ENCODE peak calls at places on chromosomes 11 and 22, in four cellular contexts. Y is GM12878, O is K562, E is A549. B is an unnamed sample.
A peak's percentile ranks its signal among the peaks of the same experiment; 100 is the strongest.

GRCh38 chr11:36062796-36063380 is 119.0 kb downstream of the LDLRAD3 start:
- DNase-seq in O (no peak), E (no peak), Y (no peak), B (no peak)

GRCh38 chr11:132604446-132604845 is 927.9 kb downstream of the OPCML start:
- DNase-seq in Y (no peak), E (no peak), O (no peak), B (peak; percentile 63)

GRCh38 chr11:78808903-78809302 is 234.2 kb upstream of the NARS2 start:
- DNase-seq in Y (no peak), O (no peak), E (no peak), B (no peak)

GRCh38 chr11:86637976-86638375 is 34.4 kb downstream of the ME3 start:
- DNase-seq in Y (no peak), O (no peak), E (no peak), B (peak; percentile 49)

GRCh38 chr22:38700271-38700788 is 413 bp downstream of the JOSD1 start:
- DNase-seq in Y (no peak), O (no peak), E (no peak), B (no peak)

GRCh38 chr11:32610926-32611325 is 27.3 kb downstream of the EIF3M start:
- DNase-seq in E (no peak), Y (no peak), O (no peak), B (no peak)

GRCh38 chr11:3058753-3059664 is 1.8 kb upstream of the CARS1 start:
- DNase-seq in E (peak; percentile 37), O (peak; percentile 70), Y (no peak), B (peak; percentile 92)

GRCh38 chr11:82942376-82942775 is 40.8 kb downstream of the DDIAS start:
- DNase-seq in O (no peak), E (no peak), Y (no peak), B (no peak)

GRCh38 chr11:783581-784015 is 6.3 kb downstream of the CEND1 start:
- DNase-seq in Y (no peak), O (no peak), E (peak; percentile 50), B (peak; percentile 96)

GRCh38 chr11:94837317-94837716 is 69.2 kb downstream of the AMOTL1 start:
- DNase-seq in Y (no peak), O (no peak), E (no peak), B (no peak)

GRCh38 chr11:8209208-8209807 is 40.5 kb upstream of the RIC3 start:
- DNase-seq in Y (no peak), O (peak; percentile 75), E (no peak), B (no peak)

GRCh38 chr22:45090364-45090960 is 73.3 kb upstream of the NUP50 start:
- DNase-seq in Y (no peak), O (no peak), E (peak; percentile 69), B (peak; percentile 65)

GRCh38 chr22:31561970-31562369 is 65.6 kb downstream of the SFI1 start:
- DNase-seq in O (no peak), E (no peak), Y (no peak), B (no peak)

GRCh38 chr11:17498058-17498457 is 21.4 kb upstream of the ABCC8 start:
- DNase-seq in Y (no peak), O (no peak), E (no peak), B (no peak)

GRCh38 chr11:126115820-126116319 is 53.2 kb upstream of the CDON start:
- DNase-seq in O (peak; percentile 24), E (peak; percentile 82), Y (no peak), B (peak; percentile 95)

GRCh38 chr11:64729851-64730382 is 6.9 kb upstream of the NRXN2 start:
- DNase-seq in E (no peak), O (peak; percentile 78), Y (no peak), B (no peak)

GRCh38 chr11:120632579-120632978 is 121.0 kb downstream of the GRIK4 start:
- DNase-seq in E (peak; percentile 7), Y (no peak), O (peak; percentile 53), B (no peak)

GRCh38 chr22:46618104-46618647 is 2.0 kb upstream of the GRAMD4 start:
- DNase-seq in O (no peak), E (no peak), Y (no peak), B (no peak)

GRCh38 chr22:30918761-30919160 is 49.8 kb downstream of the MORC2 start:
- DNase-seq in Y (no peak), O (no peak), E (no peak), B (no peak)

GRCh38 chr11:26551186-26551801 is 20.8 kb downstream of the MUC15 start:
- DNase-seq in Y (no peak), E (no peak), O (no peak), B (peak; percentile 6)

GRCh38 chr11:117172678-117173421 is 5.7 kb upstream of the SIDT2 start:
- DNase-seq in E (no peak), Y (no peak), O (no peak), B (no peak)

GRCh38 chr11:124934862-124935547 is 842 bp downstream of the HEPACAM start:
- DNase-seq in O (no peak), Y (no peak), E (peak; percentile 8), B (peak; percentile 96)

GRCh38 chr11:124935548-124936514 is at the start of gene HEPACAM:
- DNase-seq in O (no peak), E (no peak), Y (no peak), B (no peak)

GRCh38 chr11:124938970-124939369 is 3.1 kb upstream of the HEPACAM start:
- DNase-seq in E (no peak), Y (no peak), O (no peak), B (no peak)

GRCh38 chr11:124937336-124937935 is 1.6 kb upstream of the HEPACAM start:
- DNase-seq in O (no peak), E (no peak), Y (no peak), B (no peak)

GRCh38 chr11:124938206-124938765 is 2.4 kb upstream of the HEPACAM start:
- DNase-seq in O (no peak), E (no peak), Y (no peak), B (peak; percentile 40)
- TF ChIP-seq SMC3 in O (no peak), E (no peak), Y (no peak), B (no peak)

GRCh38 chr11:115918579-115918978 is 414.4 kb upstream of the CADM1 start:
- DNase-seq in Y (no peak), E (no peak), O (no peak), B (no peak)
- TF ChIP-seq POLR2A in Y (no peak), E (no peak), O (no peak), B (no peak)

GRCh38 chr11:128205796-128206195 is 381.6 kb downstream of the ETS1 start:
- DNase-seq in Y (no peak), E (no peak), O (no peak), B (no peak)
- TF ChIP-seq SMC3 in Y (no peak), E (no peak), O (no peak), B (no peak)

DNA sequence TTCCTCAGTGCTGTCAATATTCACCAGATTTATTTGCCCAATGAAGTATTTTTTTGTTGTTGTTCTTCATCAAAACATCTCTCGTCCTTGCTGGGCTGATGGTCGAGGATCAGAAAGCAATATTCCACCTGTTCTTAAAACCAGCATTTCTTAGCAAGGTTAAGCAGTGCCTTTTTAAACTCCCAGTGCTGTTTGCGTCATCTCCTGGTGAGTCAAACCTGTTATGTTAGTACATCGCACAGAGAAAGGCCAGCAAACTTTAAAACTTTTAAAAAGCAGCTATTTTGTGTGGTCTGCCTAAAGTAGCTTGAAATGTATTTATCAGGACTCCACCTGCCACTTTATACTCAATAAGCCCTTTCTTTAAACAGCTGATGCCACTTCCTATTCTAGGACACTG is 802.0 kb downstream of the KCNA4 start:
- DNase-seq in E (no peak), O (no peak), Y (no peak), B (peak; percentile 76)
- TF ChIP-seq POLR2A in E (no peak), O (no peak), Y (no peak), B (no peak)

DNA sequence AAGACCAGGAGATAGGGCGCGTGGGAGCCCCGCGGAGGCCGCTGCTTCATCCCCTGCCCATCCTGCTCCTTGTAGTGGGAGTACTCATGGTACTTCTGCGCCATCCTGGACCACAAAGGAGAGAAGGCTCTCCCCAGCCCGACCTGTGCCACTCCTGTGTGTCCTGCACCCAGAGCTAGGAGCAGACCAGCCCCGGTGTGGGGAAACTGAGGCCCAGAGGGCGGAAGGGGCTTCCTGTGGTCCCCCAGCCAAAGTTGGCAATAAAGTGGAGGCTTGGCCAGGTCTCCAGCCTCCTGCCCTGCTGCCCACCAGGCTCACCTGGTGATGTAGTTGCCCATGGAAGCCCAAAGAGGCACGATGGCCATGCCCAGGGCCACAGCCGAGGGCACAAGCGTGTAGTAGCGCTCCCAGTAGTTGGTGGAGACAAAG is 4.7 kb downstream of the UNC93B1 start:
- DNase-seq in E (no peak), O (no peak), Y (no peak), B (no peak)
- TF ChIP-seq SMC3 in E (no peak), O (no peak), Y (no peak), B (no peak)

GRCh38 chr11:129279326-129280026 is 87.4 kb upstream of the ARHGAP32 start:
- DNase-seq in Y (no peak), E (peak; percentile 68), O (no peak), B (peak; percentile 67)
- TF ChIP-seq POLR2A in Y (no peak), E (peak; percentile 80), O (no peak), B (no peak)

GRCh38 chr11:67437082-67437821 is at the start of gene PTPRCAP:
- DNase-seq in Y (no peak), O (peak; percentile 61), E (no peak), B (no peak)

GRCh38 chr11:67435727-67436458 is 1.6 kb downstream of the PTPRCAP start:
- DNase-seq in E (no peak), O (no peak), Y (no peak), B (no peak)

GRCh38 chr11:67438121-67438902 is 830 bp upstream of the PTPRCAP start:
- DNase-seq in O (peak; percentile 39), Y (no peak), E (no peak), B (no peak)

GRCh38 chr11:67435031-67435726 is 2.3 kb downstream of the PTPRCAP start:
- DNase-seq in E (no peak), O (no peak), Y (no peak), B (no peak)

DNA sequence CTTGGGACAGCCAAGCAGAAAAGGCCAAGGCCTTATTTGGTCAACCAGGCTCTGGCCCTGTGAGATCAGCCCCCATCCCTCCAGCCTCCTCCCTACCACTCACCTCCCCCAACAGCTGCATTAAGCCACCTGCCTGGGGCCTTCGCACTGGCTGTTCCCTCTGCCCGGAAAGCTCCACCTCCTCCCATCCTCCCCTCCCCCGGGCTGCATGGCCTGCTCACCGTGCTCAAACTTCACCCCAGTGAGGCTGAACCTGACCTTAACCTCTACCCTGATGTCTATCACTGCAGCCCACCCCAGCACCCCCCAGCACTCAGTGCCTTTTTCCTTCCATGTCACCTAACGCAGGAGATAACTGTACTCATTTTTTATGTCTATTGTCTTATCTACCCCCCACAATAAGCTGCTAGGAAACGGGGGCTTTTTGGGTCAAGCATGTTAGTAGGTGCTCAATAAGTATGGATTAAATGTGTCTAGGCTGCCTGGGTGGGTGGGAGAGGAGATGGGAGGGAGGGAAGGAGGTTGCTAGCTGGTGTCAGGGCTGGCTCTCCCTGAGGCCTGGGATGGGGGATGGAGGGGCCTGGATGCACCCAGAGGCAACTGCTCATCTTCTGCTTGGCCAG is 912 bp downstream of the PTPRCAP start:
- DNase-seq in E (no peak), O (peak; percentile 56), Y (peak; percentile 75), B (no peak)
- TF ChIP-seq SMC3 in E (no peak), O (no peak), Y (no peak), B (no peak)

GRCh38 chr11:134412508-134413333 is 679 bp upstream of the B3GAT1 start:
- DNase-seq in O (peak; percentile 31), E (no peak), Y (no peak), B (no peak)
- TF ChIP-seq POLR2A in O (no peak), E (no peak), Y (no peak), B (no peak)

B was measured in IMR-90.